ENCODE peak calls at places on chromosomes 5 and 9, in seven cellular contexts. B, E, K, X, Z, G and S are unnamed samples.

GRCh38 chr5:150517272-150518152 is 9.6 kb downstream of the NDST1 start:
- DNase-seq in B (no peak), E (peak), K (no peak), X (peak), Z (peak), G (peak), S (peak)

GRCh38 chr5:456351-457194 is 13.6 kb downstream of the EXOC3 start:
- DNase-seq in B (no peak), E (no peak), K (peak), X (no peak), Z (no peak), G (no peak), S (no peak)

GRCh38 chr5:168819004-168819626 is 239.9 kb upstream of the PANK3 start:
- DNase-seq in B (no peak), E (no peak), K (no peak), X (no peak), Z (no peak), G (no peak), S (no peak)

GRCh38 chr5:74837115-74837514 is 29.1 kb downstream of the FAM169A start:
- DNase-seq in B (no peak), E (no peak), K (no peak), X (no peak), Z (no peak), G (no peak), S (no peak)

GRCh38 chr9:131997779-131998178 is 81.9 kb downstream of the MED27 start:
- DNase-seq in B (no peak), E (no peak), K (no peak), X (no peak), Z (no peak), G (no peak), S (no peak)

GRCh38 chr5:74595143-74595915 is 45.2 kb downstream of the ENC1 start:
- DNase-seq in B (no peak), E (peak), K (no peak), X (peak), Z (peak), G (no peak), S (peak)

GRCh38 chr9:18184034-18184800 is 289.7 kb upstream of the ADAMTSL1 start:
- DNase-seq in B (no peak), E (no peak), K (no peak), X (peak), Z (no peak), G (no peak), S (no peak)

GRCh38 chr5:169542811-169543210 is 40.8 kb upstream of the SPDL1 start:
- DNase-seq in B (no peak), E (no peak), K (no peak), X (no peak), Z (no peak), G (no peak), S (no peak)

GRCh38 chr9:96350866-96351265 is 32.6 kb downstream of the SLC35D2 start:
- DNase-seq in B (no peak), E (no peak), K (no peak), X (no peak), Z (no peak), G (no peak), S (no peak)

GRCh38 chr9:249025-249424 is 34.4 kb downstream of the DOCK8 start:
- DNase-seq in B (no peak), E (no peak), K (no peak), X (peak), Z (no peak), G (no peak), S (no peak)

GRCh38 chr5:65100846-65101678 is 332.3 kb downstream of the CWC27 start:
- DNase-seq in B (no peak), E (peak), K (peak), X (peak), Z (peak), G (peak), S (no peak)

GRCh38 chr9:128282500-128282899 is 6.4 kb downstream of the SWI5 start:
- DNase-seq in B (no peak), E (no peak), K (no peak), X (no peak), Z (no peak), G (peak), S (no peak)

GRCh38 chr5:113295111-113295539 is 139.7 kb downstream of the TSSK1B start:
- DNase-seq in B (no peak), E (no peak), K (no peak), X (no peak), Z (no peak), G (no peak), S (no peak)

GRCh38 chr5:26121343-26121742 is 917.0 kb downstream of the CDH9 start:
- DNase-seq in B (no peak), E (no peak), K (no peak), X (peak), Z (no peak), G (no peak), S (no peak)

GRCh38 chr5:15440434-15440833 is 59.5 kb upstream of the FBXL7 start:
- DNase-seq in B (no peak), E (no peak), K (no peak), X (peak), Z (no peak), G (no peak), S (no peak)

GRCh38 chr5:139649082-139649991 is 1.2 kb downstream of the CXXC5 start:
- DNase-seq in B (no peak), E (no peak), K (peak), X (no peak), Z (no peak), G (no peak), S (no peak)

GRCh38 chr5:68303754-68304420 is 88.3 kb downstream of the PIK3R1 start:
- DNase-seq in B (no peak), E (no peak), K (no peak), X (no peak), Z (no peak), G (no peak), S (no peak)

GRCh38 chr9:104911029-104911607 is 16.8 kb downstream of the ABCA1 start:
- DNase-seq in B (no peak), E (no peak), K (no peak), X (no peak), Z (no peak), G (no peak), S (no peak)

GRCh38 chr5:32628049-32628803 is 42.9 kb downstream of the SUB1 start:
- DNase-seq in B (no peak), E (no peak), K (no peak), X (no peak), Z (no peak), G (no peak), S (peak)

GRCh38 chr5:179599566-179599965 is 23.9 kb downstream of the HNRNPH1 start:
- DNase-seq in B (no peak), E (no peak), K (no peak), X (no peak), Z (no peak), G (no peak), S (no peak)

GRCh38 chr9:112338561-112338960 is 5.1 kb upstream of the PTBP3 start:
- DNase-seq in B (no peak), E (no peak), K (no peak), X (no peak), Z (peak), G (peak), S (peak)

GRCh38 chr9:137439158-137439714 is 1.9 kb downstream of the ENTPD8 start:
- DNase-seq in B (no peak), E (no peak), K (peak), X (no peak), Z (no peak), G (no peak), S (no peak)

GRCh38 chr9:20640331-20641187 is 18.3 kb upstream of the MLLT3 start:
- DNase-seq in B (no peak), E (no peak), K (peak), X (no peak), Z (no peak), G (peak), S (peak)

GRCh38 chr5:96823900-96824351 is 16.2 kb upstream of the ERAP1 start:
- DNase-seq in B (no peak), E (peak), K (no peak), X (peak), Z (no peak), G (peak), S (peak)

GRCh38 chr5:76813982-76814562 is 4.8 kb upstream of the F2RL1 start:
- DNase-seq in B (no peak), E (no peak), K (no peak), X (peak), Z (peak), G (peak), S (peak)

GRCh38 chr5:141559481-141559880 is 59.3 kb downstream of the DIAPH1 start:
- DNase-seq in B (no peak), E (no peak), K (no peak), X (peak), Z (no peak), G (peak), S (no peak)